ENCODE peak calls at places on chromosomes 13 and 19, in five cellular contexts. S is esophagus squamous epithelium, U is epithelial cell of esophagus, D is A673, F is coronary artery. X is an unnamed sample.

GRCh38 chr13:85828094-85828684 is 29.0 kb upstream of the SLITRK6 start:
- DNase-seq in S (no peak), F (no peak), D (peak; percentile 30), U (peak; percentile 45), X (peak; percentile 25)

GRCh38 chr13:36709136-36709895 is 35.5 kb downstream of the SERTM1 start:
- DNase-seq in D (peak; percentile 45), U (no peak), F (no peak), S (no peak), X (peak; percentile 48)

GRCh38 chr19:33508941-33509614 is 12.5 kb downstream of the PEPD start:
- DNase-seq in F (no peak), S (no peak), D (no peak), U (no peak), X (no peak)

GRCh38 chr13:90365130-90365529 is 982.4 kb upstream of the MIR17HG start:
- DNase-seq in D (no peak), U (peak; percentile 33), S (no peak), F (no peak), X (peak; percentile 16)

GRCh38 chr19:55687281-55688172 is 12.5 kb downstream of the EPN1 start:
- DNase-seq in D (no peak), U (no peak), F (no peak), S (no peak), X (no peak)

GRCh38 chr13:100394005-100394695 is 194.4 kb downstream of the GGACT start:
- DNase-seq in S (no peak), F (no peak), D (peak; percentile 51), U (no peak), X (peak; percentile 95)

GRCh38 chr13:111385182-111385857 is 64.9 kb downstream of the TEX29 start:
- DNase-seq in D (no peak), S (no peak), U (no peak), F (no peak), X (no peak)

GRCh38 chr19:42606660-42607351 is 12.1 kb upstream of the CEACAM8 start:
- DNase-seq in S (no peak), U (peak; percentile 72), D (peak; percentile 72), F (no peak), X (peak; percentile 5)

GRCh38 chr19:3881272-3882040 is 971 bp downstream of the ATCAY start:
- DNase-seq in S (no peak), F (no peak), D (no peak), U (no peak), X (no peak)

GRCh38 chr13:42865703-42866102 is 84.3 kb downstream of the FAM216B start:
- DNase-seq in S (no peak), F (no peak), D (no peak), U (no peak), X (no peak)

GRCh38 chr13:33193428-33193974 is 92.1 kb downstream of the STARD13 start:
- DNase-seq in U (no peak), S (no peak), F (no peak), D (peak; percentile 45), X (peak; percentile 77)

GRCh38 chr13:25171170-25171516 is 945 bp downstream of the AMER2 start:
- DNase-seq in S (no peak), D (no peak), F (no peak), U (no peak), X (no peak)

GRCh38 chr13:44575741-44576395 is at the start of gene TSC22D1:
- DNase-seq in U (peak; percentile 42), S (no peak), F (no peak), D (peak; percentile 61), X (peak; percentile 53)

GRCh38 chr19:23071087-23071511 is 45.7 kb upstream of the ZNF730 start:
- DNase-seq in D (peak; percentile 15), S (no peak), F (no peak), U (no peak), X (peak; percentile 10)

GRCh38 chr19:36093146-36093662 is 17.7 kb upstream of the OVOL3 start:
- DNase-seq in S (no peak), U (no peak), F (no peak), D (no peak), X (no peak)

DNA sequence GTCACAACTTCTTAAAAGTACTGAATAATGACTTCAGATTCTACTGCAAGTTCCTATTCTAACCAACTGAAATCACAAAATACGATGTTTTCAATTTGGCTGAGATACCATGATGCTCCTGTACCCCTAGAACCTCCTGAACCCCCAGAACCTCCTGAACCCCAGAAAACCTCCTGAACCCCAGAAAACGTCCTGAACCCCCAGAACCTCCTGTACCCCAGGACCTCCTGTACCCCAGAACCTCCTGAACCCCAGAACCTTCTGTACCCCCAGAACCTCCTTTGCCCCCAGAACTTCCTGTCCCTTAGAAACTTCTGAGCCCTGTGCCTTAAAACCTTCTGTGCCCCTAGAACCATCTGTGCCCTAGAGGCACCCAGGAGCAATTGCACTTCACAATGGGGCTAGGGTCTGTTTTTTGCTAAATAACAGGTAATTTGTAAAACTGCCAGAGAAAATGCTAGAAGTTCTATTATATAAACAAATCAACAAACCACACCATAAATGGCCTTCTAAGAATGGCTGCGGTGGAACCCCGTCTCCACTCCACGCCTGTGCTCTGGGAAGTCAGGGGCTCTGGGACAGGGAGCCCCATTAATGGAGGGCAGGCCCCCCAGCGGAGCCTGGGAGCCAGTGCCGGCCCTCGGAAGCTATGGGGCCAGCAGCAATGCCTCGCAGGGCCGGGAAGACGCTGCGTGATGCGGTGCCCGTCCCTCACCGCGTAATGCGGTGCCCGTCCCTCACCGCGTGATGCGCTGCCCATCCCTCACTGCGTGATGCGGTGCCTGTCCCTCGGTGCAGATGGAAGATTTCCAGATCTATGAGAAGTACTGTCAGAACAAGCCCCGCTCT is 21.3 kb upstream of the F7 start:
- DNase-seq in D (no peak), F (no peak), S (no peak), U (no peak), X (no peak)
- TF ChIP-seq CTCF in D (peak; percentile 38), F (no peak), S (no peak), U (no peak), X (peak; percentile 16)

GRCh38 chr13:50757021-50757420 is 86.5 kb downstream of the DLEU7 start:
- DNase-seq in F (no peak), S (no peak), D (no peak), U (peak; percentile 79), X (no peak)
- H3K4me3 ChIP-seq in F (no peak overlapping the region), S (no peak overlapping the region), D (no peak overlapping the region), U (no peak overlapping the region), X (no peak overlapping the region)

GRCh38 chr19:739998-740715 is 10.8 kb upstream of the MISP start:
- DNase-seq in F (no peak), D (no peak), U (no peak), S (no peak), X (no peak)

GRCh38 chr19:743168-743687 is 7.7 kb upstream of the MISP start:
- DNase-seq in U (no peak), D (no peak), S (no peak), F (no peak), X (no peak)

GRCh38 chr19:742540-743075 is 8.3 kb upstream of the MISP start:
- DNase-seq in F (no peak), S (no peak), U (no peak), D (no peak), X (no peak)

GRCh38 chr19:738509-739128 is 12.3 kb upstream of the MISP start:
- DNase-seq in U (no peak), S (no peak), D (no peak), F (no peak), X (no peak)

DNA sequence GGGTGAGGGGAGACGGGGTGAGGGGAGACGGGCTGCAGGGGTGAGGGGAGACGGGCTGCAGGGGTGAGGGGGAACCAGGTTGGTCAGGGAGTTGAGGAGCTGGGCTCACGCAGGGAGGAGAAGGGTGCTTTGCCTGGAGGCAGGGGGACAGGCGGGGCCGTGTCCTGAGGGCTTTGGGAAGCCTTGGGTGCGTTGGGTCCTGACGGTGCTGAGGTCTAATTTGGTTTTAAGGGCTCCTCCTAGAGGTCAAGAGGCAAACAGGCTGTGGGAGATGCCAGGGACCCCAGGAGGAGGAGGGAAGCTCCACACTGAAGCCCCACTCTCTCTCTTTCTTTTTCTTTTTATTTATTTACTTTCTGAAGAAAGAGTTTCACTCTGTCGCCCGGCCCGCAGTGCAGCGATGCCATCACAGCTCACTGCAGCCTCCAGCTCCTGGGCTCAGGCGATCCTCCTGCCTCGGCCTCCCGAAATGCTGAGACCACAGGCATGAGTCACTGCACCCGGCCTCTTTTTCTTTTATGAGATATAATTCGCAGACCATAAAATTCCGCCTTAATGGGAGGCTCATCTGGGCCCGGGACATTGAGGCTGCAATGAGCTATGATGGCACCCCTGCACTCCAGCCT is 9.3 kb upstream of the MISP start:
- DNase-seq in S (no peak), F (no peak), D (peak; percentile 44), U (no peak), X (no peak)
- TF ChIP-seq CTCF in S (no peak), F (no peak), D (peak; percentile 23), U (no peak), X (peak; percentile 17)

DNA sequence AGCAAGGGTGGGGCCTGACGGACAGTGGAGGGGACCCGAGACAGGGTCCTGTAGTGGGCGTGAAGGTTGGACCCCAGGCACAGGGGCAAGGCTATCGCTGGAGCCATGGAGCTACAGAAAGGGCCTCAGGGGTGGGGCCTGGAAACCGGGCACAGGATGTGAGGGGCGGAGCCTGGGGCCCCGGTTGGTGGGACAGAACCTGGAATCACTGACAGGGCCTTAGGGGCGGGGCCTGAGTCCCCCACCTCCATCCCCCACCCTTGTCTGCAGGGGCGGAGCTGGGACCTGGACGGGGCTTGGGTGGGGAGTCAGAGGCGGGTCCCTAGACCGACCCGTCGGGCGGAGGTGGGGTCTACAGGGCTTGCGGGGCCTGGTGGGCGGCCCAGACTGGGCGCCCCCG is 26.0 kb downstream of the DCAF15 start:
- DNase-seq in U (peak; percentile 54), D (peak; percentile 92), S (no peak), F (peak; percentile 87), X (peak; percentile 26)
- H3K4me3 ChIP-seq in U (no peak overlapping the region), D (peak overlapping the region; percentile 43), S (peak overlapping the region; percentile 60), F (peak overlapping the region; percentile 72), X (no peak overlapping the region)

GRCh38 chr19:51654783-51655182 is 8.2 kb upstream of the SIGLEC14 start:
- DNase-seq in D (no peak), S (no peak), U (no peak), F (no peak), X (no peak)
- TF ChIP-seq CTCF in D (peak; percentile 30), S (no peak), U (no peak), F (no peak), X (no peak)

GRCh38 chr19:57512845-57513244 is 13.1 kb downstream of the ZNF773 start:
- DNase-seq in D (no peak), F (no peak), S (no peak), U (no peak), X (peak; percentile 43)

GRCh38 chr19:57515218-57515617 is 11.9 kb upstream of the ZNF549 start:
- DNase-seq in S (no peak), U (no peak), F (no peak), D (no peak), X (no peak)

GRCh38 chr19:57506163-57506562 is 6.4 kb downstream of the ZNF773 start:
- DNase-seq in D (no peak), F (no peak), U (no peak), S (no peak), X (no peak)

DNA sequence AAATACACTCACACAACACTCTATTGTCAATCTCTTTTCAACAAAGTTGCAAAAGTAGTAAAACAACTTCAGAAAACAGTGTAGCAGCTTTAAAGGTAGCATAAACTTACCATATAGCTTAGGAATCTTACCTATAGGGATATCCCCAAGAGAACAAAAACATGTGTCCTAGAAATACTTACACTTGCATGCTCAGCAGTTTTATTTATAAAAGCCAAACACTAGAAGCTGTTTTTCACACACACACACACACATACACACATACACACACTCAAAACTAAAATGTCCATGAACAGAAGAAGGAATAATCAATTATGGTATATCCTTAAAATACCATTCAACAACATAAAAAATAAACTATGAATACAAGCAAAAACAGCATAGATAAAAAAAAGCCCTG is 11.7 kb downstream of the ZNF773 start:
- DNase-seq in D (no peak), F (no peak), S (no peak), U (no peak), X (no peak)
- H3K4me3 ChIP-seq in D (no peak overlapping the region), F (no peak overlapping the region), S (no peak overlapping the region), U (no peak overlapping the region), X (no peak overlapping the region)